ENCODE peak calls at places on chromosomes 12 and 14, in six cellular contexts. R is SK-N-DZ; D is HT1080; Y is effector memory CD4-positive, alpha-beta T cell; U is MCF 10A; O is islet precursor cell. H is an unnamed sample.
A peak's percentile ranks its signal among the peaks of the same experiment; 100 is the strongest.

GRCh38 chr14:104827173-104828055 is 26.5 kb downstream of the ZBTB42 start:
- DNase-seq in D (no peak), R (peak; percentile 69), U (no peak), O (peak; percentile 96), Y (peak; percentile 36), H (peak; percentile 81)

GRCh38 chr14:53153702-53154112 is 584 bp upstream of the DDHD1 start:
- DNase-seq in Y (no peak), D (no peak), U (no peak), R (no peak), O (no peak), H (no peak)

GRCh38 chr12:93819048-93819491 is 141.9 kb downstream of the CRADD start:
- DNase-seq in U (no peak), O (no peak), R (no peak), Y (no peak), D (no peak), H (no peak)

GRCh38 chr14:31357279-31357678 is 63.1 kb downstream of the HEATR5A start:
- DNase-seq in U (no peak), R (no peak), O (no peak), Y (no peak), D (peak; percentile 31), H (no peak)

GRCh38 chr12:58567189-58567588 is 353.1 kb downstream of the LRIG3 start:
- DNase-seq in U (no peak), R (no peak), D (no peak), Y (no peak), O (no peak), H (no peak)

GRCh38 chr12:11650697-11651281 is 1.3 kb downstream of the ETV6 start:
- DNase-seq in Y (no peak), O (peak; percentile 56), D (peak; percentile 60), U (peak; percentile 57), R (peak; percentile 39), H (peak; percentile 35)

GRCh38 chr14:57560681-57561080 is 67.0 kb upstream of the CCDC198 start:
- DNase-seq in D (no peak), R (no peak), O (no peak), Y (no peak), U (no peak), H (no peak)

GRCh38 chr14:34098045-34098984 is 147.4 kb upstream of the EGLN3 start:
- DNase-seq in U (peak; percentile 50), R (peak; percentile 46), O (peak; percentile 73), Y (no peak), D (peak; percentile 19), H (peak; percentile 2)

GRCh38 chr14:51488569-51489220 is 163.0 kb upstream of the FRMD6 start:
- DNase-seq in Y (no peak), U (peak; percentile 94), D (no peak), O (no peak), R (no peak), H (no peak)

GRCh38 chr14:67269338-67270060 is 28.3 kb downstream of the PALS1 start:
- DNase-seq in O (no peak), D (no peak), Y (no peak), U (no peak), R (peak; percentile 9), H (no peak)

GRCh38 chr14:55052259-55052930 is 948 bp downstream of the MAPK1IP1L start:
- DNase-seq in R (no peak), Y (no peak), U (no peak), D (no peak), O (no peak), H (no peak)